ENCODE peak calls at places on chromosomes 4 and X, in four cellular contexts. One of them, this sample, is unnamed.

GRCh38 chr4:119103263-119103662 is 32.4 kb upstream of the MYOZ2 start:
- DNase-seq in IMR-90: peak; percentile 99
- DNase-seq in GM12878: no peak
- DNase-seq in K562: peak; percentile 8
- DNase-seq in this sample: peak; percentile 93

GRCh38 chr4:76153356-76153755 is 5.2 kb upstream of the NUP54 start:
- DNase-seq in GM12878: no peak
- DNase-seq in IMR-90: no peak
- DNase-seq in K562: no peak
- DNase-seq in this sample: no peak

GRCh38 chr4:139552506-139552905 is 3.5 kb downstream of the SETD7 start:
- DNase-seq in GM12878: no peak
- DNase-seq in K562: no peak
- DNase-seq in IMR-90: peak; percentile 53
- DNase-seq in this sample: no peak

GRCh38 chrX:72057844-72058243 is 73.9 kb downstream of the RTL5 start:
- DNase-seq in K562: no peak
- DNase-seq in IMR-90: no peak
- DNase-seq in GM12878: no peak
- DNase-seq in this sample: no peak

GRCh38 chr4:94833394-94833793 is 75.6 kb downstream of the BMPR1B start:
- DNase-seq in GM12878: no peak
- DNase-seq in IMR-90: peak; percentile 11
- DNase-seq in K562: no peak
- DNase-seq in this sample: no peak

GRCh38 chr4:8315343-8316250 is 46.0 kb downstream of the HTRA3 start:
- DNase-seq in GM12878: no peak
- DNase-seq in K562: no peak
- DNase-seq in IMR-90: peak; percentile 89
- DNase-seq in this sample: peak; percentile 81

GRCh38 chr4:78155616-78156105 is 98.5 kb downstream of the FRAS1 start:
- DNase-seq in IMR-90: no peak
- DNase-seq in GM12878: no peak
- DNase-seq in K562: no peak
- DNase-seq in this sample: no peak

GRCh38 chrX:151988706-151989299 is 14.3 kb upstream of the GABRE start:
- DNase-seq in K562: no peak
- DNase-seq in GM12878: no peak
- DNase-seq in IMR-90: no peak
- DNase-seq in this sample: no peak

GRCh38 chr4:88807499-88807898 is 109.9 kb upstream of the NAP1L5 start:
- DNase-seq in IMR-90: no peak
- DNase-seq in GM12878: no peak
- DNase-seq in K562: no peak
- DNase-seq in this sample: peak; percentile 28

GRCh38 chr4:152099555-152099954 is 338.7 kb upstream of the GATB start:
- DNase-seq in GM12878: no peak
- DNase-seq in IMR-90: no peak
- DNase-seq in K562: no peak
- DNase-seq in this sample: no peak

GRCh38 chr4:173237722-173238121 is 69.1 kb downstream of the GALNT7 start:
- DNase-seq in K562: no peak
- DNase-seq in IMR-90: no peak
- DNase-seq in GM12878: no peak
- DNase-seq in this sample: no peak

DNA sequence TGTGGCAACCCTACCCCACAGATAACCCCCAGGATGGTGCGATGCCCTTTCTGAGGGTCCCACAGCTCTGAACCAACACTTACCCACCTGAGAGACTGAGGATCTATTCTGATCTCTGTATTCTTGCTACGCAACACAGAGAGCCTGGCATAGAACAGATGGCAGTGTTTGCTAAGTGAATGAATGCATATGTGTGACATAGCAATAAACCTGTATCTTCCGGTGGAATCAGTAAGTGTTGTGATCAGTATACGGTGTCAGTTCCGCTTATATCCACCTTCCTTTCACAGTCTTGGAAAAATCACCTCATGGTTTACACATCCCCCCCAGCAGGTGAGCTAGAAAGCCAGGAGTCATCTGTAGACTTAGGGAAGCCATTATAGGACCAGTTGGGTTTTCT is 5.9 kb upstream of the HSD17B10 start:
- DNase-seq in GM12878: no peak
- DNase-seq in K562: no peak
- DNase-seq in IMR-90: no peak
- DNase-seq in this sample: no peak
- TF ChIP-seq POLR2A in GM12878: no peak
- TF ChIP-seq POLR2A in K562: no peak
- TF ChIP-seq POLR2A in IMR-90: no peak
- TF ChIP-seq POLR2A in this sample: no peak

GRCh38 chr4:39706334-39706733 is 8.4 kb downstream of the UBE2K start:
- DNase-seq in GM12878: no peak
- DNase-seq in IMR-90: peak; percentile 89
- DNase-seq in K562: no peak
- DNase-seq in this sample: peak; percentile 62
- TF ChIP-seq FOS in GM12878: no peak
- TF ChIP-seq FOS in IMR-90: no peak
- TF ChIP-seq FOS in K562: no peak
- TF ChIP-seq FOS in this sample: no peak

GRCh38 chrX:46876901-46877300 is 35.3 kb upstream of the JADE3 start:
- DNase-seq in IMR-90: no peak
- DNase-seq in K562: no peak
- DNase-seq in GM12878: no peak
- DNase-seq in this sample: no peak
- H3K4me1 ChIP-seq in IMR-90: peaks cover 2% of the 10 kb centered on the region
- H3K4me1 ChIP-seq in K562: no peaks in the 10 kb centered on the region
- H3K4me1 ChIP-seq in GM12878: no peaks in the 10 kb centered on the region
- H3K4me1 ChIP-seq in this sample: peaks cover 10% of the 10 kb centered on the region

GRCh38 chr4:42397635-42398447 is 553 bp downstream of the SHISA3 start:
- DNase-seq in K562: no peak
- DNase-seq in GM12878: no peak
- DNase-seq in IMR-90: peak; percentile 12
- DNase-seq in this sample: peak; percentile 56
- TF ChIP-seq POLR2A in K562: no peak
- TF ChIP-seq POLR2A in GM12878: peak; percentile 46
- TF ChIP-seq POLR2A in IMR-90: no peak
- TF ChIP-seq POLR2A in this sample: no peak

GRCh38 chr4:138181288-138181687 is 60.9 kb downstream of the SLC7A11 start:
- DNase-seq in GM12878: no peak
- DNase-seq in IMR-90: peak; percentile 25
- DNase-seq in K562: no peak
- DNase-seq in this sample: no peak

GRCh38 chr4:138182838-138183426 is 59.2 kb downstream of the SLC7A11 start:
- DNase-seq in IMR-90: peak; percentile 72
- DNase-seq in K562: peak; percentile 40
- DNase-seq in GM12878: no peak
- DNase-seq in this sample: peak; percentile 85

GRCh38 chr4:138175337-138175794 is 66.8 kb downstream of the SLC7A11 start:
- DNase-seq in GM12878: no peak
- DNase-seq in K562: no peak
- DNase-seq in IMR-90: peak; percentile 61
- DNase-seq in this sample: peak; percentile 55

GRCh38 chr4:138177278-138177968 is 64.7 kb downstream of the SLC7A11 start:
- DNase-seq in IMR-90: no peak
- DNase-seq in GM12878: no peak
- DNase-seq in K562: no peak
- DNase-seq in this sample: no peak

DNA sequence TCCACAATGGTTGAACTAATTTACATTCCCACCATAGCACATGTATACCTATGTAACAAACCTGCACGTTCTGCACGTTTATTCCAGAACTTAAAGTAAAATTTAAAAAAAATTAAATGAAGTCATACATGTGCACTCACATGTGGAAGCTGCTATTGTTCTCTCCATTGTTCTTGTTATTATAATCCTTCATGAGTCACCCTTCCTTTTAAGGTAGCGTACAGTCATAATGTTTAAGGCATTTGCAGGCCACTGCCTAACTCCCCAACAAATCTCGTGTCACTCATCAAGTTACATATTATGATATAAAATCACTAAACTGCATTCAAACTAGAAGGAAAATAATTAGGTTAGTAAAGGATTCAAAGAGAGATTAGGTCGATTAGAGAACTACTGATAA is 63.6 kb downstream of the SLC7A11 start:
- DNase-seq in GM12878: no peak
- DNase-seq in K562: no peak
- DNase-seq in IMR-90: peak; percentile 51
- DNase-seq in this sample: peak; percentile 84
- TF ChIP-seq FOS in GM12878: no peak
- TF ChIP-seq FOS in K562: no peak
- TF ChIP-seq FOS in IMR-90: no peak
- TF ChIP-seq FOS in this sample: peak; percentile 85

DNA sequence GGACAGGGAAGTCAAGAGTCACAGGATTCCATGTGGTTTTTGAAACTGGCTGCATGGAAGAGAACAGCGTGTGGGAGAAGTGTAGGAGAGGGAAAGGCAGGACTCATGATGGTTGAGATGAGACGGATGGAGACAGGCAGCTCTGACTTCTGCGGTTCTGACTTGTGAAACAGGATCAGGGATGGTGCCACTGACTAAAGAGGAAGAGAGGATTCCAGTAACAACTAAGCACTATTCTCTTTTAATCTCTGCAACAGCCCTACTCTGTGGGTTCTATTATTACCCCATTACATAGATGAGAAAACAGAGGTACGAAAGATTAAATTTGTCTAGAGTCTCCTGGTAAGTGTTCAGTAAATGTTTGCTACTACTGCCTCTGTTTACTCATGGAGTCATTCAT is 156.3 kb downstream of the CBR4 start:
- DNase-seq in K562: no peak
- DNase-seq in GM12878: peak; percentile 15
- DNase-seq in IMR-90: no peak
- DNase-seq in this sample: no peak
- H3K4me1 ChIP-seq in K562: no peaks in the 10 kb centered on the region
- H3K4me1 ChIP-seq in GM12878: peaks cover 8% of the 10 kb centered on the region
- H3K4me1 ChIP-seq in IMR-90: peaks cover 25% of the 10 kb centered on the region
- H3K4me1 ChIP-seq in this sample: peaks cover 9% of the 10 kb centered on the region

GRCh38 chr4:158671915-158672806 is at the start of gene ETFDH:
- DNase-seq in GM12878: peak; percentile 99
- DNase-seq in IMR-90: peak; percentile 99
- DNase-seq in K562: peak; percentile 99
- DNase-seq in this sample: peak; percentile 100
- TF ChIP-seq POLR2A in GM12878: peak; percentile 89
- TF ChIP-seq POLR2A in IMR-90: no peak
- TF ChIP-seq POLR2A in K562: peak; percentile 78
- TF ChIP-seq POLR2A in this sample: no peak

This sample was measured in endothelial cell of umbilical vein.